ENCODE peak calls at places on chromosomes 6 and 20, in four cellular contexts. C is Right ventricle myocardium superior, K is mucosa of descending colon, A is breast epithelium. V is an unnamed sample.

GRCh38 chr20:42027746-42028268 is 409.6 kb upstream of the CHD6 start:
- DNase-seq in K (no peak), A (no peak), C (no peak), V (no peak)

GRCh38 chr6:41939091-41939847 is 2.3 kb downstream of the CCND3 start:
- DNase-seq in C (peak; percentile 76), A (no peak), K (peak; percentile 44), V (no peak)

GRCh38 chr6:25987845-25988244 is 25.2 kb downstream of the TRIM38 start:
- DNase-seq in K (no peak), C (no peak), A (no peak), V (no peak)

GRCh38 chr6:75907444-75907843 is 158.4 kb downstream of the MYO6 start:
- DNase-seq in K (no peak), A (no peak), C (no peak), V (no peak)

GRCh38 chr20:48648482-48649051 is 179.2 kb downstream of the PREX1 start:
- DNase-seq in C (peak; percentile 75), A (no peak), K (no peak), V (peak; percentile 20)

GRCh38 chr20:35467339-35468224 is 12.2 kb downstream of the CEP250 start:
- DNase-seq in A (no peak), K (no peak), C (no peak), V (no peak)

GRCh38 chr6:116034327-116034726 is 26.4 kb downstream of the FRK start:
- DNase-seq in A (no peak), C (no peak), K (no peak), V (no peak)

GRCh38 chr6:3005077-3005476 is 5.4 kb downstream of the NQO2 start:
- DNase-seq in C (no peak), A (no peak), K (no peak), V (no peak)

GRCh38 chr6:111171577-111172400 is 84.5 kb downstream of the SLC16A10 start:
- DNase-seq in C (no peak), K (no peak), A (no peak), V (no peak)

GRCh38 chr6:105484238-105485161 is 81.6 kb upstream of the PREP start:
- DNase-seq in C (no peak), A (no peak), K (no peak), V (no peak)

GRCh38 chr6:164013480-164014208 is 599.1 kb downstream of the QKI start:
- DNase-seq in A (no peak), K (no peak), C (no peak), V (no peak)

GRCh38 chr20:51596656-51597388 is 54.3 kb upstream of the NFATC2 start:
- DNase-seq in A (no peak), K (no peak), C (no peak), V (no peak)

GRCh38 chr20:59785118-59785959 is 148.1 kb downstream of the SYCP2 start:
- DNase-seq in A (peak; percentile 27), C (no peak), K (no peak), V (no peak)

GRCh38 chr20:54643761-54644160 is 168.4 kb downstream of the DOK5 start:
- DNase-seq in A (no peak), C (no peak), K (no peak), V (no peak)

GRCh38 chr20:2695206-2695983 is 2.8 kb downstream of the EBF4 start:
- DNase-seq in K (no peak), A (no peak), C (no peak), V (no peak)

GRCh38 chr6:89144358-89145041 is 1.4 kb upstream of the PM20D2 start:
- DNase-seq in K (no peak), C (no peak), A (no peak), V (no peak)

GRCh38 chr6:99219788-99220187 is 129.7 kb downstream of the FAXC start:
- DNase-seq in K (peak; percentile 18), C (no peak), A (no peak), V (no peak)

GRCh38 chr6:33014841-33015634 is 5.6 kb upstream of the HLA-DOA start:
- DNase-seq in C (no peak), K (no peak), A (no peak), V (no peak)

GRCh38 chr6:86936834-86937218 is 502 bp upstream of the HTR1E start:
- DNase-seq in A (no peak), K (no peak), C (no peak), V (peak; percentile 83)

GRCh38 chr20:42483694-42484303 is 705.9 kb downstream of the PTPRT start:
- DNase-seq in A (no peak), C (no peak), K (peak; percentile 24), V (peak; percentile 20)

GRCh38 chr6:79373880-79374279 is 139.4 kb upstream of the HMGN3 start:
- DNase-seq in C (no peak), A (no peak), K (no peak), V (no peak)

GRCh38 chr6:47718571-47718970 is 20.2 kb downstream of the ADGRF4 start:
- DNase-seq in A (no peak), C (no peak), K (no peak), V (no peak)

GRCh38 chr6:147950623-147950987 is 392.0 kb upstream of the SASH1 start:
- DNase-seq in K (no peak), C (no peak), A (no peak), V (no peak)

GRCh38 chr6:139567095-139567494 is 192.6 kb upstream of the CITED2 start:
- DNase-seq in C (no peak), A (no peak), K (no peak), V (no peak)

GRCh38 chr20:5657190-5657872 is 92.9 kb upstream of the SHLD1 start:
- DNase-seq in A (no peak), C (peak; percentile 50), K (no peak), V (no peak)

GRCh38 chr20:39233755-39234154 is 271.6 kb downstream of the DHX35 start:
- DNase-seq in K (no peak), A (no peak), C (no peak), V (no peak)

GRCh38 chr6:139613496-139613895 is 239.0 kb upstream of the CITED2 start:
- DNase-seq in C (no peak), A (no peak), K (no peak), V (no peak)

GRCh38 chr6:88368071-88368787 is 202.1 kb upstream of the CNR1 start:
- DNase-seq in A (no peak), C (no peak), K (no peak), V (no peak)

V was measured in pancreas.